ENCODE peak calls at places on chromosomes 16 and 17, in eight cellular contexts. L is upper lobe of right lung; E is D341Med; B is stimulated activated CD4-positive, alpha-beta T cell treated with anti-CD3 and anti-CD28 coated beads, TNF-alpha, amount 100 ng/mL, for 48 hours; T is anterior cingulate cortex; V is activated CD4-positive, CD25-positive, alpha-beta regulatory T cell; U is hippocampal formation; W is NCI-H510A treated with DMSO at 0.1 percent for 48 hours. Y is an unnamed sample.

GRCh38 chr16:56923481-56923880 is 8.5 kb upstream of the HERPUD1 start:
- DNase-seq in T (no peak), U (no peak), V (no peak), B (no peak), E (no peak), L (no peak), W (no peak), Y (no peak)

GRCh38 chr16:58123896-58124600 is 5.1 kb downstream of the CFAP20 start:
- DNase-seq in B (no peak), L (no peak), W (no peak), V (no peak), E (no peak), T (no peak), U (no peak), Y (no peak)

GRCh38 chr16:66258916-66259845 is 107.3 kb upstream of the CDH5 start:
- DNase-seq in T (no peak), L (peak), U (no peak), W (no peak), B (no peak), E (no peak), V (no peak), Y (no peak)

GRCh38 chr16:19912445-19913305 is 28.0 kb upstream of the GPRC5B start:
- DNase-seq in V (no peak), L (no peak), E (no peak), U (no peak), W (no peak), B (no peak), T (no peak), Y (no peak)

GRCh38 chr17:51434434-51435170 is 174.3 kb downstream of the UTP18 start:
- DNase-seq in E (no peak), L (no peak), W (no peak), U (no peak), T (no peak), B (no peak), V (no peak), Y (no peak)

GRCh38 chr16:27109666-27110523 is 43.2 kb downstream of the C16orf82 start:
- DNase-seq in W (peak), V (peak), T (peak), B (peak), E (peak), U (no peak), L (peak), Y (peak)

GRCh38 chr17:52828621-52829020 is 670.1 kb upstream of the CA10 start:
- DNase-seq in U (no peak), B (no peak), L (no peak), W (no peak), T (no peak), V (no peak), E (no peak), Y (no peak)

GRCh38 chr17:65694601-65695000 is 133.2 kb upstream of the AXIN2 start:
- DNase-seq in L (no peak), W (no peak), B (no peak), T (no peak), U (no peak), V (no peak), E (no peak), Y (no peak)

GRCh38 chr17:58121925-58122324 is 26.3 kb upstream of the OR4D1 start:
- DNase-seq in T (no peak), U (no peak), B (no peak), W (peak), L (no peak), V (no peak), E (peak), Y (peak)

GRCh38 chr16:67015317-67015731 is 13.6 kb upstream of the CBFB start:
- DNase-seq in L (peak), E (peak), W (no peak), V (no peak), B (no peak), T (no peak), U (no peak), Y (no peak)

GRCh38 chr16:78538919-78539318 is 439.5 kb downstream of the WWOX start:
- DNase-seq in V (no peak), E (no peak), T (no peak), L (no peak), B (no peak), U (no peak), W (no peak), Y (no peak)

GRCh38 chr17:5422505-5422904 is 2.5 kb downstream of the RPAIN start:
- DNase-seq in U (no peak), E (no peak), L (no peak), W (no peak), T (no peak), V (no peak), B (no peak), Y (no peak)

GRCh38 chr17:66446419-66446818 is 144.0 kb downstream of the PRKCA start:
- DNase-seq in B (no peak), L (no peak), U (no peak), V (no peak), W (no peak), T (no peak), E (no peak), Y (no peak)

GRCh38 chr16:47847220-47847970 is 308.4 kb downstream of the ABCC12 start:
- DNase-seq in E (no peak), U (no peak), L (no peak), T (no peak), B (no peak), W (no peak), V (no peak), Y (no peak)

GRCh38 chr16:84072014-84072413 is 29.4 kb upstream of the SLC38A8 start:
- DNase-seq in B (no peak), E (no peak), U (no peak), W (no peak), V (no peak), T (no peak), L (no peak), Y (no peak)

GRCh38 chr17:34230342-34230741 is 24.7 kb upstream of the CCL2 start:
- DNase-seq in B (no peak), L (no peak), T (no peak), W (no peak), V (no peak), U (no peak), E (no peak), Y (no peak)

GRCh38 chr17:73628642-73629552 is 15.3 kb downstream of the SDK2 start:
- DNase-seq in V (no peak), B (no peak), E (no peak), T (no peak), L (peak), U (no peak), W (no peak), Y (no peak)

GRCh38 chr17:50129946-50130777 is at the start of gene SAMD14:
- DNase-seq in E (peak), V (no peak), B (no peak), T (no peak), L (peak), U (no peak), W (peak), Y (peak)

GRCh38 chr17:50924300-50924699 is 58.1 kb upstream of the TOB1 start:
- DNase-seq in E (no peak), V (no peak), T (no peak), L (no peak), U (no peak), B (no peak), W (no peak), Y (no peak)

GRCh38 chr16:27264151-27264550 is 4.4 kb downstream of the NSMCE1 start:
- DNase-seq in L (no peak), E (no peak), B (no peak), U (no peak), W (no peak), V (no peak), T (no peak), Y (no peak)

GRCh38 chr17:75652341-75652740 is 14.6 kb downstream of the RECQL5 start:
- DNase-seq in B (no peak), W (no peak), U (no peak), E (no peak), T (no peak), V (no peak), L (peak), Y (no peak)

GRCh38 chr16:50721549-50722409 is 20.1 kb upstream of the CYLD start:
- DNase-seq in W (no peak), B (no peak), E (no peak), U (no peak), T (no peak), V (no peak), L (no peak), Y (no peak)

GRCh38 chr16:57946181-57946801 is 24.6 kb downstream of the CNGB1 start:
- DNase-seq in V (no peak), W (no peak), U (no peak), E (peak), T (no peak), L (no peak), B (no peak), Y (no peak)

GRCh38 chr17:80792373-80792781 is 199.3 kb upstream of the CHMP6 start:
- DNase-seq in V (no peak), W (no peak), B (no peak), E (no peak), T (no peak), U (no peak), L (no peak), Y (no peak)

GRCh38 chr17:49583889-49584288 is 8.2 kb downstream of the NXPH3 start:
- DNase-seq in U (no peak), T (no peak), W (no peak), V (no peak), B (no peak), L (no peak), E (no peak), Y (no peak)